ENCODE peak calls at places on chromosome 11, in nine cellular contexts. N is cardiac fibroblast, A is type B pancreatic cell, W is C1 segment of cervical spinal cord, P is AG09309, T is activated gamma-delta T cell, Q is body of pancreas, I is T-cell, F is foreskin fibroblast. J is an unnamed sample.

GRCh38 chr11:43868852-43869567 is 11.6 kb upstream of the ALKBH3 start:
- DNase-seq in A (no peak), Q (no peak), F (peak), T (no peak), I (no peak), P (peak), W (no peak), N (peak), J (peak)

GRCh38 chr11:44618561-44619425 is 53.3 kb downstream of the CD82 start:
- DNase-seq in T (no peak), A (peak), I (no peak), N (no peak), F (no peak), W (no peak), P (no peak), Q (no peak), J (no peak)

GRCh38 chr11:70410276-70410675 is 11.9 kb downstream of the CTTN start:
- DNase-seq in I (no peak), W (peak), Q (no peak), N (no peak), A (no peak), P (no peak), F (no peak), T (no peak), J (no peak)

GRCh38 chr11:34358666-34359547 is 1.1 kb upstream of the ABTB2 start:
- DNase-seq in Q (peak), W (peak), F (peak), P (no peak), I (peak), A (peak), N (peak), T (peak), J (peak)

GRCh38 chr11:32333335-32333991 is 101.9 kb downstream of the WT1 start:
- DNase-seq in F (peak), T (no peak), Q (peak), I (peak), A (no peak), N (peak), W (peak), P (no peak), J (peak)

GRCh38 chr11:11691296-11692141 is 69.7 kb upstream of the GALNT18 start:
- DNase-seq in I (no peak), P (no peak), Q (no peak), A (no peak), T (no peak), W (no peak), N (no peak), F (no peak), J (no peak)

GRCh38 chr11:95688501-95689222 is 100.9 kb downstream of the FAM76B start:
- DNase-seq in I (no peak), Q (no peak), T (no peak), F (no peak), W (no peak), P (no peak), N (no peak), A (no peak), J (peak)

GRCh38 chr11:44960200-44960845 is 9.6 kb upstream of the TP53I11 start:
- DNase-seq in T (no peak), F (no peak), I (no peak), P (no peak), W (no peak), N (no peak), Q (no peak), A (no peak), J (no peak)

GRCh38 chr11:19892387-19892786 is 179.8 kb downstream of the NAV2 start:
- DNase-seq in N (no peak), A (no peak), F (no peak), P (no peak), Q (no peak), I (no peak), T (no peak), W (no peak), J (peak)

GRCh38 chr11:2300936-2301630 is 635 bp downstream of the C11orf21 start:
- DNase-seq in W (no peak), A (peak), I (no peak), N (no peak), F (no peak), P (no peak), T (no peak), Q (no peak), J (no peak)

GRCh38 chr11:126310229-126310991 is 6.5 kb downstream of the DCPS start:
- DNase-seq in N (peak), Q (peak), F (peak), W (peak), A (peak), P (no peak), I (peak), T (no peak), J (peak)

GRCh38 chr11:111344032-111344431 is 35.0 kb downstream of the POU2AF1 start:
- DNase-seq in I (no peak), N (peak), A (no peak), T (no peak), F (peak), W (no peak), Q (peak), P (no peak), J (peak)

GRCh38 chr11:122287401-122287800 is 171.4 kb upstream of the BLID start:
- DNase-seq in N (no peak), W (no peak), P (no peak), I (no peak), A (no peak), T (no peak), F (no peak), Q (no peak), J (no peak)